ENCODE peak calls at places on chromosomes 11 and 22, in six cellular contexts. W is A172, X is IMR-90, S is AG20443, A is head of caudate nucleus, D is fibroblast of mammary gland. M is an unnamed sample.

GRCh38 chr11:134662629-134663360 is 250.8 kb upstream of the B3GAT1 start:
- DNase-seq in W (no peak), X (no peak), S (no peak), A (no peak), D (no peak), M (no peak)

GRCh38 chr11:10605941-10606381 is 37.5 kb upstream of the LYVE1 start:
- DNase-seq in W (no peak), X (peak; percentile 87), S (peak; percentile 68), A (no peak), D (peak; percentile 70), M (no peak)

GRCh38 chr11:2477936-2478335 is 33.1 kb downstream of the KCNQ1 start:
- DNase-seq in W (no peak), X (no peak), S (peak; percentile 5), A (no peak), D (no peak), M (no peak)

GRCh38 chr11:129163714-129164164 is 28.4 kb downstream of the ARHGAP32 start:
- DNase-seq in W (no peak), X (peak; percentile 10), S (no peak), A (no peak), D (peak; percentile 15), M (no peak)

GRCh38 chr11:11975201-11976092 is 33.0 kb downstream of the DKK3 start:
- DNase-seq in W (peak; percentile 97), X (no peak), S (no peak), A (no peak), D (no peak), M (no peak)

GRCh38 chr11:122045181-122045586 is 70.8 kb downstream of the BLID start:
- DNase-seq in W (peak; percentile 38), X (peak; percentile 92), S (peak; percentile 40), A (no peak), D (peak; percentile 82), M (no peak)

GRCh38 chr11:105377870-105378269 is 232.0 kb upstream of the GRIA4 start:
- DNase-seq in W (no peak), X (no peak), S (no peak), A (no peak), D (no peak), M (no peak)

GRCh38 chr11:93248602-93249001 is 50.8 kb upstream of the SLC36A4 start:
- DNase-seq in W (no peak), X (peak; percentile 26), S (no peak), A (no peak), D (peak; percentile 18), M (no peak)

GRCh38 chr22:44488354-44488753 is 9.7 kb downstream of the RTL6 start:
- DNase-seq in W (no peak), X (no peak), S (no peak), A (no peak), D (no peak), M (no peak)

GRCh38 chr22:28019881-28020861 is 101.1 kb upstream of the PITPNB start:
- DNase-seq in W (peak; percentile 50), X (peak; percentile 60), S (peak; percentile 91), A (peak; percentile 73), D (peak; percentile 66), M (peak; percentile 73)

GRCh38 chr11:23112987-23113886 is 253.0 kb upstream of the CCDC179 start:
- DNase-seq in W (peak; percentile 69), X (peak; percentile 63), S (peak; percentile 40), A (no peak), D (peak; percentile 48), M (peak; percentile 36)

GRCh38 chr11:6587360-6587953 is 16.0 kb downstream of the RRP8 start:
- DNase-seq in W (no peak), X (no peak), S (no peak), A (no peak), D (no peak), M (no peak)

GRCh38 chr11:11311169-11311568 is 41.9 kb downstream of the CSNK2A3 start:
- DNase-seq in W (no peak), X (no peak), S (no peak), A (no peak), D (no peak), M (no peak)

GRCh38 chr11:100878474-100878873 is 191.4 kb downstream of the ARHGAP42 start:
- DNase-seq in W (no peak), X (peak; percentile 41), S (no peak), A (no peak), D (peak; percentile 95), M (no peak)

GRCh38 chr11:133844217-133844616 is 1.1 kb downstream of the SPATA19 start:
- DNase-seq in W (no peak), X (no peak), S (no peak), A (no peak), D (no peak), M (no peak)

GRCh38 chr22:22901578-22902218 is 14.1 kb downstream of the IGLL5 start:
- DNase-seq in W (no peak), X (no peak), S (peak; percentile 30), A (no peak), D (no peak), M (no peak)

GRCh38 chr22:25183959-25184619 is 15.6 kb upstream of the CRYBB3 start:
- DNase-seq in W (no peak), X (no peak), S (no peak), A (no peak), D (no peak), M (no peak)

GRCh38 chr22:40668611-40669390 is 10.5 kb upstream of the MCHR1 start:
- DNase-seq in W (peak; percentile 88), X (peak; percentile 89), S (peak; percentile 78), A (no peak), D (peak; percentile 92), M (peak; percentile 93)

GRCh38 chr11:119501777-119502405 is 78.9 kb upstream of the THY1 start:
- DNase-seq in W (no peak), X (no peak), S (no peak), A (no peak), D (no peak), M (no peak)

GRCh38 chr11:134509381-134510068 is 97.5 kb upstream of the B3GAT1 start:
- DNase-seq in W (no peak), X (no peak), S (no peak), A (no peak), D (no peak), M (no peak)

GRCh38 chr11:93784152-93784934 is at the start of gene MED17:
- DNase-seq in W (peak; percentile 83), X (peak; percentile 92), S (peak; percentile 99), A (peak; percentile 88), D (peak; percentile 91), M (peak; percentile 87)

GRCh38 chr11:31607914-31608313 is 98.3 kb downstream of the ELP4 start:
- DNase-seq in W (no peak), X (no peak), S (no peak), A (no peak), D (no peak), M (no peak)

GRCh38 chr22:24178502-24179440 is 2.5 kb upstream of the SUSD2 start:
- DNase-seq in W (no peak), X (no peak), S (no peak), A (peak; percentile 23), D (no peak), M (no peak)

M was measured in Caki2.